ENCODE peak calls at places on chromosomes 5 and 9, in nine cellular contexts. One of them, this sample, is unnamed.

GRCh38 chr5:52989781-52990530 is 804 bp downstream of the ITGA2 start:
- DNase-seq in astrocyte: no peak
- DNase-seq in kidney: peak; percentile 82
- DNase-seq in prostate gland: peak; percentile 51
- DNase-seq in neural crest cell: peak; percentile 2
- DNase-seq in cardiac fibroblast: peak; percentile 64
- DNase-seq in SK-N-SH: peak; percentile 73
- DNase-seq in choroid plexus epithelial cell: peak; percentile 74
- DNase-seq in foreskin fibroblast: peak; percentile 83
- DNase-seq in this sample: peak; percentile 39

GRCh38 chr5:4883388-4883787 is 256.7 kb upstream of the ADAMTS16 start:
- DNase-seq in astrocyte: no peak
- DNase-seq in kidney: no peak
- DNase-seq in prostate gland: no peak
- DNase-seq in neural crest cell: no peak
- DNase-seq in cardiac fibroblast: no peak
- DNase-seq in SK-N-SH: no peak
- DNase-seq in choroid plexus epithelial cell: no peak
- DNase-seq in foreskin fibroblast: no peak
- DNase-seq in this sample: no peak

GRCh38 chr5:3517331-3517730 is 78.3 kb upstream of the IRX1 start:
- DNase-seq in astrocyte: no peak
- DNase-seq in kidney: no peak
- DNase-seq in prostate gland: no peak
- DNase-seq in neural crest cell: peak; percentile 25
- DNase-seq in cardiac fibroblast: no peak
- DNase-seq in SK-N-SH: no peak
- DNase-seq in choroid plexus epithelial cell: no peak
- DNase-seq in foreskin fibroblast: no peak
- DNase-seq in this sample: peak; percentile 27

GRCh38 chr9:133184971-133185370 is 21.3 kb upstream of the GBGT1 start:
- DNase-seq in astrocyte: peak; percentile 63
- DNase-seq in kidney: no peak
- DNase-seq in prostate gland: peak; percentile 31
- DNase-seq in neural crest cell: peak; percentile 26
- DNase-seq in cardiac fibroblast: peak; percentile 84
- DNase-seq in SK-N-SH: peak; percentile 77
- DNase-seq in choroid plexus epithelial cell: peak; percentile 90
- DNase-seq in foreskin fibroblast: peak; percentile 72
- DNase-seq in this sample: peak; percentile 32

GRCh38 chr9:122356627-122357026 is 14.2 kb upstream of the PTGS1 start:
- DNase-seq in astrocyte: no peak
- DNase-seq in kidney: no peak
- DNase-seq in prostate gland: no peak
- DNase-seq in neural crest cell: no peak
- DNase-seq in cardiac fibroblast: no peak
- DNase-seq in SK-N-SH: no peak
- DNase-seq in choroid plexus epithelial cell: no peak
- DNase-seq in foreskin fibroblast: no peak
- DNase-seq in this sample: no peak

GRCh38 chr9:128847803-128848202 is 18.2 kb upstream of the SPOUT1 start:
- DNase-seq in astrocyte: no peak
- DNase-seq in kidney: no peak
- DNase-seq in prostate gland: no peak
- DNase-seq in neural crest cell: no peak
- DNase-seq in cardiac fibroblast: no peak
- DNase-seq in SK-N-SH: no peak
- DNase-seq in choroid plexus epithelial cell: no peak
- DNase-seq in foreskin fibroblast: no peak
- DNase-seq in this sample: no peak

GRCh38 chr5:16975950-16976624 is 40.0 kb upstream of the MYO10 start:
- DNase-seq in astrocyte: peak; percentile 76
- DNase-seq in kidney: no peak
- DNase-seq in prostate gland: no peak
- DNase-seq in neural crest cell: no peak
- DNase-seq in cardiac fibroblast: no peak
- DNase-seq in SK-N-SH: no peak
- DNase-seq in choroid plexus epithelial cell: no peak
- DNase-seq in foreskin fibroblast: no peak
- DNase-seq in this sample: no peak

GRCh38 chr5:174724484-174725260 is at the start of gene MSX2:
- DNase-seq in astrocyte: peak; percentile 83
- DNase-seq in kidney: peak; percentile 94
- DNase-seq in prostate gland: peak; percentile 94
- DNase-seq in neural crest cell: peak; percentile 78
- DNase-seq in cardiac fibroblast: peak; percentile 64
- DNase-seq in SK-N-SH: peak; percentile 97
- DNase-seq in choroid plexus epithelial cell: peak; percentile 79
- DNase-seq in foreskin fibroblast: peak; percentile 89
- DNase-seq in this sample: peak; percentile 91

GRCh38 chr5:95449460-95449859 is 58.3 kb downstream of the FAM81B start:
- DNase-seq in astrocyte: peak; percentile 4
- DNase-seq in kidney: no peak
- DNase-seq in prostate gland: no peak
- DNase-seq in neural crest cell: no peak
- DNase-seq in cardiac fibroblast: peak; percentile 8
- DNase-seq in SK-N-SH: no peak
- DNase-seq in choroid plexus epithelial cell: no peak
- DNase-seq in foreskin fibroblast: no peak
- DNase-seq in this sample: no peak

GRCh38 chr9:137924761-137925369 is 47.3 kb downstream of the CACNA1B start:
- DNase-seq in astrocyte: no peak
- DNase-seq in kidney: no peak
- DNase-seq in prostate gland: no peak
- DNase-seq in neural crest cell: no peak
- DNase-seq in cardiac fibroblast: no peak
- DNase-seq in SK-N-SH: peak; percentile 31
- DNase-seq in choroid plexus epithelial cell: no peak
- DNase-seq in foreskin fibroblast: no peak
- DNase-seq in this sample: no peak

GRCh38 chr9:125532412-125532811 is 174.6 kb downstream of the MAPKAP1 start:
- DNase-seq in astrocyte: peak; percentile 42
- DNase-seq in kidney: no peak
- DNase-seq in prostate gland: no peak
- DNase-seq in neural crest cell: no peak
- DNase-seq in cardiac fibroblast: no peak
- DNase-seq in SK-N-SH: no peak
- DNase-seq in choroid plexus epithelial cell: no peak
- DNase-seq in foreskin fibroblast: peak; percentile 59
- DNase-seq in this sample: no peak

GRCh38 chr9:81424431-81424830 is 264.9 kb downstream of the TLE1 start:
- DNase-seq in astrocyte: no peak
- DNase-seq in kidney: no peak
- DNase-seq in prostate gland: no peak
- DNase-seq in neural crest cell: no peak
- DNase-seq in cardiac fibroblast: peak; percentile 74
- DNase-seq in SK-N-SH: no peak
- DNase-seq in choroid plexus epithelial cell: peak; percentile 32
- DNase-seq in foreskin fibroblast: peak; percentile 21
- DNase-seq in this sample: no peak

GRCh38 chr9:109986423-109987055 is 206.5 kb downstream of the PALM2AKAP2 start:
- DNase-seq in astrocyte: peak; percentile 99
- DNase-seq in kidney: no peak
- DNase-seq in prostate gland: no peak
- DNase-seq in neural crest cell: no peak
- DNase-seq in cardiac fibroblast: peak; percentile 98
- DNase-seq in SK-N-SH: no peak
- DNase-seq in choroid plexus epithelial cell: peak; percentile 96
- DNase-seq in foreskin fibroblast: peak; percentile 91
- DNase-seq in this sample: no peak

GRCh38 chr9:135116892-135117680 is 29.6 kb downstream of the OLFM1 start:
- DNase-seq in astrocyte: no peak
- DNase-seq in kidney: no peak
- DNase-seq in prostate gland: no peak
- DNase-seq in neural crest cell: no peak
- DNase-seq in cardiac fibroblast: no peak
- DNase-seq in SK-N-SH: peak; percentile 63
- DNase-seq in choroid plexus epithelial cell: no peak
- DNase-seq in foreskin fibroblast: no peak
- DNase-seq in this sample: no peak

GRCh38 chr5:23996525-23996924 is 489.1 kb downstream of the PRDM9 start:
- DNase-seq in astrocyte: no peak
- DNase-seq in kidney: no peak
- DNase-seq in prostate gland: no peak
- DNase-seq in neural crest cell: no peak
- DNase-seq in cardiac fibroblast: no peak
- DNase-seq in SK-N-SH: no peak
- DNase-seq in choroid plexus epithelial cell: no peak
- DNase-seq in foreskin fibroblast: no peak
- DNase-seq in this sample: no peak

DNA sequence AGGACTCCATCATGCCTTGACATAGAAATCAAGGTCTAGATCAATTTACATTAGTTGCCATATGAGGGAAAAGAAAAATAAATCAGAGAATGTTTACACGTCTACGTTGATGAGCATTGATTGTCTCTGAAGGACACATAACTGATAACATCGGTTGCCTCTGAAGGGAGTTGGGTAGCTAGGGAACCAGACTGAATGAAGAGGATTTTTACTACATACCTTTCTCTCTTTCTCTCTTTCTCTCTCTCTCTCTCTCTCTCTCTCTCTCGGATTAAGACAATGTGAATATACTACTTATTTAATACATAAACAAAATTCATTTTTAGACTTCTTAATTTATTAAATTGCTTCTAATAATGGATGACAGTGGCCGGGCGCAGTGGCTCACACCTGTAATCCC is 118.4 kb upstream of the DAPK1 start:
- DNase-seq in astrocyte: no peak
- DNase-seq in kidney: no peak
- DNase-seq in prostate gland: no peak
- DNase-seq in neural crest cell: no peak
- DNase-seq in cardiac fibroblast: no peak
- DNase-seq in SK-N-SH: no peak
- DNase-seq in choroid plexus epithelial cell: no peak
- DNase-seq in foreskin fibroblast: no peak
- DNase-seq in this sample: no peak
- TF ChIP-seq CTCF in astrocyte: no peak
- TF ChIP-seq CTCF in kidney: no peak
- TF ChIP-seq CTCF in prostate gland: no peak
- TF ChIP-seq CTCF in neural crest cell: no peak
- TF ChIP-seq CTCF in cardiac fibroblast: no peak
- TF ChIP-seq CTCF in SK-N-SH: no peak
- TF ChIP-seq CTCF in choroid plexus epithelial cell: no peak
- TF ChIP-seq CTCF in foreskin fibroblast: no peak
- TF ChIP-seq CTCF in this sample: no peak

DNA sequence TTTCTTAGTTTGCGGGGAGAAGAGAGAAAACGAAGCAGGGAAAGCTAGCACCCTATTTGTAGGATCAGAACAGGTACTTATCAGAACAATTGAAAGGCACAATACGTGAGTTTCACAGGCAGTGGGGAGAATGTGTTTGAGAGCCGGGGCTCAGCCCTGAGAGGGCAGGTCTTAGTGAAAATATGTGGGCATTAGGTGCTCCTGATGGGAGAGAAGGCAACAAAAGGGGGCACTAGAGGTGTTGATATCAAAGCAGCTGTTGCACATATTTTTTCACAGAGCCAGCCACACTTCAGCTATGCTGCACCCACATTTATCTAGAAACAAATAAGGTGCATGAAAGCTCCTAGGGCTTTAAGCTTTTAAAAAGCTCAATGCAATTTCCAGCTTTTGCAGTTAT is 99.7 kb upstream of the MAN2A1 start:
- DNase-seq in astrocyte: no peak
- DNase-seq in kidney: no peak
- DNase-seq in prostate gland: no peak
- DNase-seq in neural crest cell: no peak
- DNase-seq in cardiac fibroblast: no peak
- DNase-seq in SK-N-SH: no peak
- DNase-seq in choroid plexus epithelial cell: peak; percentile 22
- DNase-seq in foreskin fibroblast: no peak
- DNase-seq in this sample: no peak
- TF ChIP-seq CTCF in astrocyte: no peak
- TF ChIP-seq CTCF in kidney: no peak
- TF ChIP-seq CTCF in prostate gland: no peak
- TF ChIP-seq CTCF in neural crest cell: no peak
- TF ChIP-seq CTCF in cardiac fibroblast: no peak
- TF ChIP-seq CTCF in SK-N-SH: no peak
- TF ChIP-seq CTCF in choroid plexus epithelial cell: peak; percentile 14
- TF ChIP-seq CTCF in foreskin fibroblast: no peak
- TF ChIP-seq CTCF in this sample: no peak

GRCh38 chr5:1321576-1321975 is 23.3 kb downstream of the CLPTM1L start:
- DNase-seq in astrocyte: no peak
- DNase-seq in kidney: peak; percentile 50
- DNase-seq in prostate gland: no peak
- DNase-seq in neural crest cell: no peak
- DNase-seq in cardiac fibroblast: no peak
- DNase-seq in SK-N-SH: no peak
- DNase-seq in choroid plexus epithelial cell: no peak
- DNase-seq in foreskin fibroblast: no peak
- DNase-seq in this sample: no peak

GRCh38 chr5:1317921-1318565 is 23.2 kb upstream of the TERT start:
- DNase-seq in astrocyte: no peak
- DNase-seq in kidney: peak; percentile 60
- DNase-seq in prostate gland: no peak
- DNase-seq in neural crest cell: no peak
- DNase-seq in cardiac fibroblast: no peak
- DNase-seq in SK-N-SH: no peak
- DNase-seq in choroid plexus epithelial cell: no peak
- DNase-seq in foreskin fibroblast: no peak
- DNase-seq in this sample: no peak

GRCh38 chr5:1320436-1321344 is 24.2 kb downstream of the CLPTM1L start:
- DNase-seq in astrocyte: no peak
- DNase-seq in kidney: peak; percentile 58
- DNase-seq in prostate gland: no peak
- DNase-seq in neural crest cell: no peak
- DNase-seq in cardiac fibroblast: no peak
- DNase-seq in SK-N-SH: no peak
- DNase-seq in choroid plexus epithelial cell: no peak
- DNase-seq in foreskin fibroblast: no peak
- DNase-seq in this sample: no peak

GRCh38 chr5:1318659-1319251 is 23.9 kb upstream of the TERT start:
- DNase-seq in astrocyte: no peak
- DNase-seq in kidney: peak; percentile 78
- DNase-seq in prostate gland: no peak
- DNase-seq in neural crest cell: no peak
- DNase-seq in cardiac fibroblast: no peak
- DNase-seq in SK-N-SH: no peak
- DNase-seq in choroid plexus epithelial cell: no peak
- DNase-seq in foreskin fibroblast: no peak
- DNase-seq in this sample: no peak

GRCh38 chr5:1319436-1320343 is 24.8 kb upstream of the TERT start:
- DNase-seq in astrocyte: no peak
- DNase-seq in kidney: peak; percentile 49
- DNase-seq in prostate gland: no peak
- DNase-seq in neural crest cell: no peak
- DNase-seq in cardiac fibroblast: no peak
- DNase-seq in SK-N-SH: no peak
- DNase-seq in choroid plexus epithelial cell: no peak
- DNase-seq in foreskin fibroblast: no peak
- DNase-seq in this sample: no peak
- TF ChIP-seq CTCF in astrocyte: no peak
- TF ChIP-seq CTCF in kidney: no peak
- TF ChIP-seq CTCF in prostate gland: no peak
- TF ChIP-seq CTCF in neural crest cell: no peak
- TF ChIP-seq CTCF in cardiac fibroblast: no peak
- TF ChIP-seq CTCF in SK-N-SH: no peak
- TF ChIP-seq CTCF in choroid plexus epithelial cell: peak; percentile 3
- TF ChIP-seq CTCF in foreskin fibroblast: no peak
- TF ChIP-seq CTCF in this sample: no peak

DNA sequence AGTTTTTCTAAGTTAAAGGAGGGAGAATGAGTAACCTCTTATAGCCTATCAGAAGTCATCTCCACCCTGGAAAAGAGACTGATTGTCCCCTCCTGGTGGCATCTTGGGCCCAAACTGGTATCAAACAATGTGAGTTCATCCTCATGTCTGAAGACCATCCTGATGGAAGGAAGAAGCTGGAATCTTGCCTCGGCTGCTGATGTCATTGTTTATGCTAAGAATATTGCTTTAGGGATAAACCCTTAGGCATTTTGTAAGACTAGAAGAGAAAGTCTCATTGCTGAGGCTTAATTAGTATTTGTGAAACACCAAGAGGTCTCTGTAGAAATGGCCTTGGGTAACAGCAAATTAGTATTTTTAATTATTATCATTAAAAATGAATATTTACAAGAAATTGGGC is 65.7 kb upstream of the KCNN2 start:
- DNase-seq in astrocyte: no peak
- DNase-seq in kidney: no peak
- DNase-seq in prostate gland: no peak
- DNase-seq in neural crest cell: no peak
- DNase-seq in cardiac fibroblast: no peak
- DNase-seq in SK-N-SH: no peak
- DNase-seq in choroid plexus epithelial cell: peak; percentile 7
- DNase-seq in foreskin fibroblast: peak; percentile 67
- DNase-seq in this sample: no peak
- TF ChIP-seq CTCF in astrocyte: no peak
- TF ChIP-seq CTCF in kidney: no peak
- TF ChIP-seq CTCF in prostate gland: no peak
- TF ChIP-seq CTCF in neural crest cell: no peak
- TF ChIP-seq CTCF in cardiac fibroblast: no peak
- TF ChIP-seq CTCF in SK-N-SH: no peak
- TF ChIP-seq CTCF in choroid plexus epithelial cell: no peak
- TF ChIP-seq CTCF in foreskin fibroblast: no peak
- TF ChIP-seq CTCF in this sample: no peak

This sample was measured in nephron progenitor cell.